ENCODE peak calls at places on chromosomes 5 and 9, in eight cellular contexts. One of them, this sample, is unnamed.

GRCh38 chr5:54902817-54903473 is 82.4 kb downstream of the ESM1 start:
- DNase-seq in cardiac muscle cell: peak
- DNase-seq in GM12891: no peak
- DNase-seq in stromal cell of bone marrow: peak
- DNase-seq in activated CD8-positive, alpha-beta memory T cell treated with anti-CD3 and anti-CD28 coated beads, Interleukin-2, amount 50 U/mL, for 4 hours: no peak
- DNase-seq in Ammon's horn: peak
- DNase-seq in stimulated activated CD4-positive, alpha-beta T cell treated with anti-CD3 and anti-CD28 coated beads, Interleukin-1b, Interleukin-23, amount 100 ng/mL, for 24 hours: peak
- DNase-seq in progenitor cell of endocrine pancreas: no peak
- DNase-seq in this sample: no peak

GRCh38 chr9:73684601-73685000 is 532.9 kb downstream of the ANXA1 start:
- DNase-seq in cardiac muscle cell: peak
- DNase-seq in GM12891: no peak
- DNase-seq in stromal cell of bone marrow: no peak
- DNase-seq in activated CD8-positive, alpha-beta memory T cell treated with anti-CD3 and anti-CD28 coated beads, Interleukin-2, amount 50 U/mL, for 4 hours: no peak
- DNase-seq in Ammon's horn: no peak
- DNase-seq in stimulated activated CD4-positive, alpha-beta T cell treated with anti-CD3 and anti-CD28 coated beads, Interleukin-1b, Interleukin-23, amount 100 ng/mL, for 24 hours: no peak
- DNase-seq in progenitor cell of endocrine pancreas: no peak
- DNase-seq in this sample: no peak

GRCh38 chr9:104074876-104075275 is 19.2 kb upstream of the SMC2 start:
- DNase-seq in cardiac muscle cell: peak
- DNase-seq in GM12891: no peak
- DNase-seq in stromal cell of bone marrow: no peak
- DNase-seq in activated CD8-positive, alpha-beta memory T cell treated with anti-CD3 and anti-CD28 coated beads, Interleukin-2, amount 50 U/mL, for 4 hours: no peak
- DNase-seq in Ammon's horn: no peak
- DNase-seq in stimulated activated CD4-positive, alpha-beta T cell treated with anti-CD3 and anti-CD28 coated beads, Interleukin-1b, Interleukin-23, amount 100 ng/mL, for 24 hours: no peak
- DNase-seq in progenitor cell of endocrine pancreas: no peak
- DNase-seq in this sample: no peak

GRCh38 chr5:167953151-167953788 is 338.2 kb upstream of the WWC1 start:
- DNase-seq in cardiac muscle cell: no peak
- DNase-seq in GM12891: no peak
- DNase-seq in stromal cell of bone marrow: no peak
- DNase-seq in activated CD8-positive, alpha-beta memory T cell treated with anti-CD3 and anti-CD28 coated beads, Interleukin-2, amount 50 U/mL, for 4 hours: no peak
- DNase-seq in Ammon's horn: no peak
- DNase-seq in stimulated activated CD4-positive, alpha-beta T cell treated with anti-CD3 and anti-CD28 coated beads, Interleukin-1b, Interleukin-23, amount 100 ng/mL, for 24 hours: no peak
- DNase-seq in progenitor cell of endocrine pancreas: no peak
- DNase-seq in this sample: no peak

GRCh38 chr5:172939561-172939960 is 19.7 kb upstream of the RPL26L1 start:
- DNase-seq in cardiac muscle cell: no peak
- DNase-seq in GM12891: no peak
- DNase-seq in stromal cell of bone marrow: no peak
- DNase-seq in activated CD8-positive, alpha-beta memory T cell treated with anti-CD3 and anti-CD28 coated beads, Interleukin-2, amount 50 U/mL, for 4 hours: no peak
- DNase-seq in Ammon's horn: peak
- DNase-seq in stimulated activated CD4-positive, alpha-beta T cell treated with anti-CD3 and anti-CD28 coated beads, Interleukin-1b, Interleukin-23, amount 100 ng/mL, for 24 hours: no peak
- DNase-seq in progenitor cell of endocrine pancreas: no peak
- DNase-seq in this sample: peak

GRCh38 chr9:117487555-117488175 is 72.8 kb upstream of the ASTN2 start:
- DNase-seq in cardiac muscle cell: peak
- DNase-seq in GM12891: peak
- DNase-seq in stromal cell of bone marrow: peak
- DNase-seq in activated CD8-positive, alpha-beta memory T cell treated with anti-CD3 and anti-CD28 coated beads, Interleukin-2, amount 50 U/mL, for 4 hours: no peak
- DNase-seq in Ammon's horn: peak
- DNase-seq in stimulated activated CD4-positive, alpha-beta T cell treated with anti-CD3 and anti-CD28 coated beads, Interleukin-1b, Interleukin-23, amount 100 ng/mL, for 24 hours: peak
- DNase-seq in progenitor cell of endocrine pancreas: peak
- DNase-seq in this sample: peak

GRCh38 chr9:129283290-129283691 is 105.2 kb upstream of the IER5L start:
- DNase-seq in cardiac muscle cell: no peak
- DNase-seq in GM12891: no peak
- DNase-seq in stromal cell of bone marrow: no peak
- DNase-seq in activated CD8-positive, alpha-beta memory T cell treated with anti-CD3 and anti-CD28 coated beads, Interleukin-2, amount 50 U/mL, for 4 hours: no peak
- DNase-seq in Ammon's horn: no peak
- DNase-seq in stimulated activated CD4-positive, alpha-beta T cell treated with anti-CD3 and anti-CD28 coated beads, Interleukin-1b, Interleukin-23, amount 100 ng/mL, for 24 hours: no peak
- DNase-seq in progenitor cell of endocrine pancreas: no peak
- DNase-seq in this sample: no peak

GRCh38 chr9:120478208-120478607 is 101.8 kb downstream of the CDK5RAP2 start:
- DNase-seq in cardiac muscle cell: peak
- DNase-seq in GM12891: no peak
- DNase-seq in stromal cell of bone marrow: no peak
- DNase-seq in activated CD8-positive, alpha-beta memory T cell treated with anti-CD3 and anti-CD28 coated beads, Interleukin-2, amount 50 U/mL, for 4 hours: no peak
- DNase-seq in Ammon's horn: no peak
- DNase-seq in stimulated activated CD4-positive, alpha-beta T cell treated with anti-CD3 and anti-CD28 coated beads, Interleukin-1b, Interleukin-23, amount 100 ng/mL, for 24 hours: no peak
- DNase-seq in progenitor cell of endocrine pancreas: no peak
- DNase-seq in this sample: no peak

GRCh38 chr5:146283344-146283761 is 55.3 kb upstream of the POU4F3 start:
- DNase-seq in cardiac muscle cell: peak
- DNase-seq in GM12891: no peak
- DNase-seq in stromal cell of bone marrow: peak
- DNase-seq in activated CD8-positive, alpha-beta memory T cell treated with anti-CD3 and anti-CD28 coated beads, Interleukin-2, amount 50 U/mL, for 4 hours: no peak
- DNase-seq in Ammon's horn: no peak
- DNase-seq in stimulated activated CD4-positive, alpha-beta T cell treated with anti-CD3 and anti-CD28 coated beads, Interleukin-1b, Interleukin-23, amount 100 ng/mL, for 24 hours: no peak
- DNase-seq in progenitor cell of endocrine pancreas: no peak
- DNase-seq in this sample: no peak

This sample was measured in cerebellar cortex.